ENCODE peak calls at places on chromosome 17, in nine cellular contexts. C is GM13976; A is NCI-H69; Q is NCI-H1417 treated with DMSO at 0.1 percent for 48 hours; Y is thoracic aorta; I is activated CD8-positive, alpha-beta T cell treated with anti-CD3 and anti-CD28 coated beads for 36 hours; U is GM23248; J is stimulated activated CD8-positive, alpha-beta memory T cell treated with anti-CD3 and anti-CD28 coated beads, Interleukin-7, amount 100 ng/mL, for 1 hour; M is ACHN. P is an unnamed sample.

GRCh38 chr17:6472517-6472916 is 28.3 kb downstream of the PIMREG start:
- DNase-seq in C (no peak), I (no peak), U (no peak), Y (no peak), Q (no peak), M (no peak), A (no peak), J (no peak), P (no peak)

GRCh38 chr17:17681187-17681743 is at the start of gene RAI1:
- DNase-seq in C (peak; percentile 88), M (peak; percentile 85), I (peak; percentile 73), Y (no peak), A (peak; percentile 88), U (peak; percentile 94), J (peak; percentile 47), Q (no peak), P (peak; percentile 89)

GRCh38 chr17:73998246-73999220 is 204.9 kb upstream of the RPL38 start:
- DNase-seq in C (peak; percentile 82), U (peak; percentile 42), Y (no peak), M (peak; percentile 34), J (peak; percentile 39), Q (no peak), I (peak; percentile 74), A (peak; percentile 61), P (no peak)

GRCh38 chr17:27461192-27461859 is 5.1 kb downstream of the KSR1 start:
- DNase-seq in U (no peak), M (no peak), Q (no peak), C (no peak), J (no peak), I (no peak), A (no peak), Y (no peak), P (no peak)

GRCh38 chr17:75067856-75068255 is 19.9 kb upstream of the SLC16A5 start:
- DNase-seq in Q (no peak), U (no peak), C (no peak), A (no peak), I (peak; percentile 46), Y (no peak), J (no peak), M (no peak), P (no peak)

GRCh38 chr17:37088459-37088858 is 139.7 kb downstream of the AATF start:
- DNase-seq in J (no peak), C (no peak), I (no peak), M (no peak), Y (no peak), Q (no peak), U (no peak), A (peak; percentile 14), P (no peak)

GRCh38 chr17:7186241-7186640 is 7.1 kb upstream of the ASGR1 start:
- DNase-seq in J (no peak), Y (no peak), M (no peak), A (no peak), I (peak; percentile 36), C (no peak), U (peak; percentile 34), Q (no peak), P (no peak)

GRCh38 chr17:41354538-41354937 is 3.9 kb upstream of the KRT33A start:
- DNase-seq in A (no peak), U (no peak), I (no peak), M (no peak), Q (no peak), J (no peak), C (no peak), Y (no peak), P (no peak)

GRCh38 chr17:39011907-39012468 is 44.8 kb upstream of the FBXO47 start:
- DNase-seq in C (no peak), Y (no peak), U (no peak), M (no peak), I (no peak), A (peak; percentile 83), J (no peak), Q (no peak), P (no peak)

GRCh38 chr17:43383372-43383771 is 15.4 kb upstream of the ARL4D start:
- DNase-seq in A (no peak), Q (no peak), U (no peak), M (no peak), C (no peak), Y (no peak), J (no peak), I (no peak), P (no peak)

GRCh38 chr17:76670708-76671122 is 27.2 kb upstream of the ST6GALNAC1 start:
- DNase-seq in Q (no peak), Y (no peak), C (peak; percentile 6), M (no peak), A (no peak), J (no peak), I (no peak), U (no peak), P (no peak)

GRCh38 chr17:57597531-57598453 is 147.3 kb downstream of the CCDC182 start:
- DNase-seq in I (peak; percentile 55), J (no peak), Y (no peak), M (peak; percentile 70), C (no peak), A (peak; percentile 89), Q (no peak), U (peak; percentile 84), P (peak; percentile 81)

GRCh38 chr17:51613255-51613654 is 352.9 kb downstream of the UTP18 start:
- DNase-seq in I (no peak), M (no peak), A (no peak), Q (no peak), U (no peak), Y (no peak), J (no peak), C (no peak), P (no peak)

GRCh38 chr17:45757431-45758218 is 26.5 kb upstream of the CRHR1 start:
- DNase-seq in I (no peak), U (no peak), C (no peak), J (no peak), A (peak; percentile 18), Y (no peak), Q (no peak), M (no peak), P (no peak)

GRCh38 chr17:48052956-48053757 is 5.0 kb downstream of the NFE2L1 start:
- DNase-seq in I (no peak), Y (peak; percentile 20), Q (no peak), A (peak; percentile 95), J (no peak), U (peak; percentile 45), M (no peak), C (no peak), P (peak; percentile 61)

GRCh38 chr17:16281351-16281750 is 64.3 kb downstream of the PIGL start:
- DNase-seq in Y (no peak), M (peak; percentile 31), Q (no peak), A (no peak), C (no peak), U (peak; percentile 57), I (no peak), J (no peak), P (peak; percentile 84)

GRCh38 chr17:7258731-7259554 is 3.3 kb downstream of the CLDN7 start:
- DNase-seq in J (no peak), Y (no peak), I (peak; percentile 51), C (no peak), M (no peak), U (peak; percentile 82), Q (no peak), A (no peak), P (peak; percentile 49)

GRCh38 chr17:49148171-49148570 is 15.6 kb downstream of the B4GALNT2 start:
- DNase-seq in I (no peak), Y (no peak), A (no peak), J (no peak), C (no peak), Q (no peak), M (no peak), U (no peak), P (peak; percentile 19)

GRCh38 chr17:29162082-29162908 is 17.9 kb downstream of the MYO18A start:
- DNase-seq in Y (no peak), M (no peak), A (no peak), Q (no peak), I (no peak), J (no peak), C (no peak), U (no peak), P (no peak)

GRCh38 chr17:17739388-17740066 is 58.3 kb downstream of the RAI1 start:
- DNase-seq in Y (no peak), J (no peak), M (no peak), C (no peak), A (peak; percentile 29), U (peak; percentile 86), I (no peak), Q (no peak), P (peak; percentile 79)

GRCh38 chr17:76371656-76372628 is 12.5 kb upstream of the SPHK1 start:
- DNase-seq in U (peak; percentile 98), J (no peak), M (no peak), Q (no peak), I (no peak), C (no peak), Y (no peak), A (no peak), P (peak; percentile 98)

GRCh38 chr17:55163408-55163807 is 101.4 kb upstream of the HLF start:
- DNase-seq in A (no peak), C (no peak), Y (no peak), U (no peak), Q (no peak), I (no peak), J (no peak), M (no peak), P (no peak)

GRCh38 chr17:27762527-27763305 is 37.6 kb downstream of the NOS2 start:
- DNase-seq in U (peak; percentile 45), Q (no peak), I (peak; percentile 49), M (peak; percentile 60), J (no peak), C (no peak), Y (no peak), A (peak; percentile 23), P (peak; percentile 46)

GRCh38 chr17:58253082-58253481 is 14.7 kb downstream of the LPO start:
- DNase-seq in C (no peak), I (no peak), A (no peak), Y (no peak), M (no peak), U (no peak), J (no peak), Q (no peak), P (no peak)

GRCh38 chr17:6361733-6362132 is 73.2 kb downstream of the AIPL1 start:
- DNase-seq in U (no peak), C (peak; percentile 41), A (no peak), Q (no peak), I (no peak), J (no peak), Y (no peak), M (peak; percentile 28), P (peak; percentile 23)

GRCh38 chr17:78890111-78890897 is 12.7 kb downstream of the CEP295NL start:
- DNase-seq in Q (no peak), M (no peak), U (no peak), A (no peak), J (peak; percentile 5), Y (no peak), I (peak; percentile 79), C (no peak), P (no peak)

GRCh38 chr17:55843785-55844184 is 92.9 kb downstream of the PCTP start:
- DNase-seq in Q (no peak), A (no peak), C (no peak), M (no peak), I (no peak), U (no peak), Y (no peak), J (no peak), P (no peak)

GRCh38 chr17:66357037-66357436 is 54.6 kb downstream of the PRKCA start:
- DNase-seq in U (peak; percentile 51), C (no peak), J (no peak), M (peak; percentile 22), A (peak; percentile 31), Y (no peak), I (peak; percentile 37), Q (no peak), P (peak; percentile 60)

GRCh38 chr17:82901356-82901755 is 61.5 kb upstream of the ZNF750 start:
- DNase-seq in Y (no peak), U (no peak), C (no peak), A (no peak), Q (no peak), M (no peak), I (no peak), J (no peak), P (no peak)

GRCh38 chr17:73069164-73069774 is 23.2 kb downstream of the SLC39A11 start:
- DNase-seq in C (no peak), U (no peak), A (peak; percentile 48), Q (no peak), I (no peak), M (no peak), Y (no peak), J (no peak), P (no peak)